ENCODE peak calls at places on chromosomes 16 and 17, in four cellular contexts. J, Z, N and S are unnamed samples.

GRCh38 chr16:85372627-85373372 is 240.3 kb upstream of the GSE1 start:
- DNase-seq in J (peak), Z (peak), N (peak), S (peak)

GRCh38 chr16:80047796-80048649 is 447.5 kb upstream of the MAF start:
- DNase-seq in J (no peak), Z (no peak), N (no peak), S (no peak)

GRCh38 chr17:13230908-13231307 is 213.1 kb upstream of the ELAC2 start:
- DNase-seq in J (no peak), Z (no peak), N (no peak), S (no peak)

GRCh38 chr16:1378804-1379053 is 27.0 kb downstream of the GNPTG start:
- DNase-seq in J (no peak), Z (no peak), N (no peak), S (no peak)

GRCh38 chr17:32310927-32311568 is 30.9 kb downstream of the C17orf75 start:
- DNase-seq in J (no peak), Z (no peak), N (no peak), S (no peak)

GRCh38 chr17:41307647-41308046 is 1.5 kb downstream of the KRTAP16-1 start:
- DNase-seq in J (no peak), Z (no peak), N (no peak), S (no peak)

GRCh38 chr16:57795431-57795878 is 6.8 kb downstream of the KIFC3 start:
- DNase-seq in J (no peak), Z (peak), N (peak), S (peak)

GRCh38 chr17:70168979-70169706 is at the start of gene KCNJ2:
- DNase-seq in J (peak), Z (peak), N (peak), S (no peak)

GRCh38 chr16:24518498-24518897 is 20.9 kb upstream of the RBBP6 start:
- DNase-seq in J (no peak), Z (no peak), N (no peak), S (no peak)

GRCh38 chr17:76281573-76282371 is 16.6 kb downstream of the UBALD2 start:
- DNase-seq in J (peak), Z (no peak), N (no peak), S (no peak)

GRCh38 chr17:29918016-29918415 is 12.0 kb downstream of the SSH2 start:
- DNase-seq in J (no peak), Z (no peak), N (no peak), S (no peak)

GRCh38 chr17:66822009-66822408 is 12.9 kb upstream of the CACNG5 start:
- DNase-seq in J (no peak), Z (no peak), N (peak), S (no peak)

GRCh38 chr16:2167081-2167638 is 11.6 kb downstream of the TRAF7 start:
- DNase-seq in J (no peak), Z (no peak), N (no peak), S (no peak)

GRCh38 chr16:14401839-14402115 is 228.3 kb downstream of the PARN start:
- DNase-seq in J (peak), Z (no peak), N (peak), S (no peak)

GRCh38 chr16:2770057-2770780 is 6.9 kb downstream of the ELOB start:
- DNase-seq in J (peak), Z (no peak), N (no peak), S (no peak)

GRCh38 chr16:56197227-56197992 is 6.1 kb downstream of the GNAO1 start:
- DNase-seq in J (no peak), Z (no peak), N (no peak), S (no peak)

GRCh38 chr17:37746617-37747016 is 1.8 kb upstream of the HNF1B start:
- DNase-seq in J (no peak), Z (no peak), N (no peak), S (no peak)

GRCh38 chr16:66476328-66477027 is 49.4 kb downstream of the BEAN1 start:
- DNase-seq in J (no peak), Z (no peak), N (peak), S (no peak)

GRCh38 chr16:24769806-24770205 is 40.4 kb downstream of the TNRC6A start:
- DNase-seq in J (no peak), Z (no peak), N (no peak), S (no peak)

GRCh38 chr17:48626470-48627241 is 498 bp upstream of the HOXB9 start:
- DNase-seq in J (no peak), Z (peak), N (peak), S (no peak)

GRCh38 chr16:83100679-83101078 is 473.9 kb downstream of the CDH13 start:
- DNase-seq in J (no peak), Z (no peak), N (peak), S (no peak)

GRCh38 chr16:83441523-83441922 is 366.3 kb upstream of the HSBP1 start:
- DNase-seq in J (no peak), Z (peak), N (peak), S (no peak)

GRCh38 chr16:50259334-50260205 is 6.8 kb upstream of the ADCY7 start:
- DNase-seq in J (peak), Z (peak), N (no peak), S (no peak)

GRCh38 chr16:67860589-67861398 is 12.1 kb upstream of the EDC4 start:
- DNase-seq in J (peak), Z (peak), N (peak), S (no peak)

GRCh38 chr16:74521691-74522090 is 85.2 kb downstream of the GLG1 start:
- DNase-seq in J (no peak), Z (peak), N (peak), S (no peak)

GRCh38 chr17:69607162-69607834 is 192.8 kb downstream of the MAP2K6 start:
- DNase-seq in J (peak), Z (peak), N (peak), S (peak)

GRCh38 chr17:9647014-9647413 is 1.7 kb downstream of the USP43 start:
- DNase-seq in J (no peak), Z (no peak), N (no peak), S (no peak)

GRCh38 chr17:65638221-65638940 is 76.9 kb upstream of the AXIN2 start:
- DNase-seq in J (no peak), Z (no peak), N (peak), S (no peak)

GRCh38 chr16:58518083-58518979 is 3.0 kb downstream of the SETD6 start:
- DNase-seq in J (no peak), Z (no peak), N (no peak), S (no peak)

GRCh38 chr16:59045496-59045895 is 311.4 kb upstream of the GOT2 start:
- DNase-seq in J (no peak), Z (no peak), N (no peak), S (no peak)

GRCh38 chr16:78579020-78579419 is 479.6 kb downstream of the WWOX start:
- DNase-seq in J (no peak), Z (no peak), N (no peak), S (no peak)

GRCh38 chr16:85123891-85124635 is 11.8 kb upstream of the CIBAR2 start:
- DNase-seq in J (peak), Z (peak), N (peak), S (no peak)

GRCh38 chr17:53628011-53628410 is 194.7 kb upstream of the KIF2B start:
- DNase-seq in J (no peak), Z (no peak), N (peak), S (no peak)

GRCh38 chr16:63461248-63461841 is 1425.1 kb upstream of the CDH8 start:
- DNase-seq in J (no peak), Z (peak), N (peak), S (peak)

GRCh38 chr17:78358538-78359215 is 1.2 kb downstream of the SOCS3 start:
- DNase-seq in J (peak), Z (no peak), N (peak), S (no peak)

GRCh38 chr17:47192549-47192948 is 3.5 kb upstream of the CDC27 start:
- DNase-seq in J (no peak), Z (peak), N (peak), S (no peak)

GRCh38 chr17:290121-290521 is 62.5 kb downstream of the RPH3AL start:
- DNase-seq in J (peak), Z (no peak), N (no peak), S (no peak)